ENCODE peak calls at places on chromosomes 2 and 18, in five cellular contexts. F is AG09319; J is iris pigment epithelial cell; U is stimulated activated CD4-positive, alpha-beta T cell treated with anti-CD3 and anti-CD28 coated beads, Interleukin-4, amount 100 ng/mL, for 4 hours; W is NCI-H345. Z is an unnamed sample.
A peak's percentile ranks its signal among the peaks of the same experiment; 100 is the strongest.

GRCh38 chr18:58310517-58310916 is 266.5 kb downstream of the NEDD4L start:
- DNase-seq in F (no peak), J (peak; percentile 41), U (peak; percentile 24), W (no peak), Z (no peak)

GRCh38 chr18:11308499-11308898 is 159.1 kb upstream of the PIEZO2 start:
- DNase-seq in F (no peak), J (peak; percentile 64), U (no peak), W (no peak), Z (peak; percentile 72)

GRCh38 chr2:74128206-74128605 is 19.5 kb downstream of the BOLA3 start:
- DNase-seq in F (no peak), J (no peak), U (no peak), W (no peak), Z (no peak)

GRCh38 chr2:158745067-158745865 is 49.9 kb upstream of the DAPL1 start:
- DNase-seq in F (peak; percentile 44), J (peak; percentile 79), U (peak; percentile 20), W (peak; percentile 83), Z (no peak)

GRCh38 chr2:30332791-30333453 is 101.6 kb downstream of the LBH start:
- DNase-seq in F (no peak), J (no peak), U (peak; percentile 23), W (no peak), Z (no peak)

GRCh38 chr2:27018142-27018541 is 14.6 kb upstream of the TMEM214 start:
- DNase-seq in F (no peak), J (no peak), U (no peak), W (no peak), Z (no peak)

GRCh38 chr2:886072-887022 is 64.3 kb upstream of the SNTG2 start:
- DNase-seq in F (no peak), J (no peak), U (no peak), W (no peak), Z (no peak)

GRCh38 chr2:219207254-219207883 is 787 bp downstream of the ZFAND2B start:
- DNase-seq in F (no peak), J (peak; percentile 11), U (no peak), W (no peak), Z (no peak)

GRCh38 chr2:120914839-120915521 is 179.3 kb downstream of the GLI2 start:
- DNase-seq in F (no peak), J (peak; percentile 90), U (no peak), W (no peak), Z (no peak)

GRCh38 chr18:55384551-55385275 is 203.3 kb downstream of the TCF4 start:
- DNase-seq in F (no peak), J (peak; percentile 62), U (no peak), W (no peak), Z (no peak)

GRCh38 chr2:20179179-20179754 is 45.7 kb downstream of the SDC1 start:
- DNase-seq in F (no peak), J (no peak), U (no peak), W (no peak), Z (no peak)

GRCh38 chr2:193228276-193228675 is 1033.5 kb upstream of the TMEFF2 start:
- DNase-seq in F (no peak), J (no peak), U (no peak), W (no peak), Z (no peak)

GRCh38 chr18:48670751-48671560 is 132.1 kb downstream of the CTIF start:
- DNase-seq in F (no peak), J (no peak), U (no peak), W (peak; percentile 60), Z (no peak)

GRCh38 chr2:106144621-106145331 is 49.3 kb downstream of the UXS1 start:
- DNase-seq in F (no peak), J (peak; percentile 23), U (peak; percentile 24), W (no peak), Z (no peak)

GRCh38 chr2:20093263-20094141 is 42.1 kb upstream of the LAPTM4A start:
- DNase-seq in F (peak; percentile 63), J (peak; percentile 81), U (no peak), W (peak; percentile 51), Z (no peak)

GRCh38 chr2:38228753-38229152 is 148.3 kb downstream of the ATL2 start:
- DNase-seq in F (no peak), J (no peak), U (no peak), W (no peak), Z (no peak)

GRCh38 chr2:174621323-174621722 is 23.7 kb upstream of the WIPF1 start:
- DNase-seq in F (no peak), J (no peak), U (no peak), W (no peak), Z (no peak)

GRCh38 chr2:80547344-80547743 is 242.8 kb upstream of the LRRTM1 start:
- DNase-seq in F (no peak), J (no peak), U (no peak), W (no peak), Z (no peak)

GRCh38 chr2:80737047-80737446 is 432.5 kb upstream of the LRRTM1 start:
- DNase-seq in F (no peak), J (no peak), U (no peak), W (no peak), Z (no peak)

GRCh38 chr18:26574958-26575864 is 26.9 kb upstream of the KCTD1 start:
- DNase-seq in F (peak; percentile 15), J (peak; percentile 59), U (no peak), W (peak; percentile 65), Z (no peak)

GRCh38 chr2:233449071-233449901 is 95.0 kb downstream of the DGKD start:
- DNase-seq in F (no peak), J (peak; percentile 47), U (no peak), W (no peak), Z (no peak)

GRCh38 chr2:48496867-48497266 is 33.1 kb upstream of the STON1 start:
- DNase-seq in F (no peak), J (peak; percentile 97), U (no peak), W (no peak), Z (no peak)

GRCh38 chr2:27738349-27739057 is 33.0 kb upstream of the MRPL33 start:
- DNase-seq in F (no peak), J (no peak), U (no peak), W (no peak), Z (no peak)

GRCh38 chr2:31383471-31384153 is 30.9 kb downstream of the XDH start:
- DNase-seq in F (no peak), J (peak; percentile 43), U (no peak), W (no peak), Z (no peak)

GRCh38 chr2:113114224-113114945 is 13.0 kb upstream of the IL1RN start:
- DNase-seq in F (no peak), J (no peak), U (no peak), W (no peak), Z (no peak)

GRCh38 chr2:197784956-197785941 is at the start of gene BOLL:
- DNase-seq in F (no peak), J (no peak), U (no peak), W (no peak), Z (no peak)

GRCh38 chr18:58865714-58866113 is 1.0 kb downstream of the ZNF532 start:
- DNase-seq in F (no peak), J (no peak), U (no peak), W (no peak), Z (no peak)

Z was measured in SIG-M5.